ENCODE peak calls at places on chromosomes 1 and 21, in nine cellular contexts. O is ovary, R is stomach, S is tibial nerve, G is transverse colon, J is HCT116, X is esophagus muscularis mucosa, N is A549, T is body of pancreas. P is an unnamed sample.

GRCh38 chr1:40519517-40519916 is 10.9 kb downstream of the EXO5 start:
- DNase-seq in O (no peak), R (no peak), S (no peak), G (no peak), J (no peak), X (no peak), N (no peak), T (no peak), P (no peak)

GRCh38 chr1:221766210-221766609 is 24.3 kb upstream of the DUSP10 start:
- DNase-seq in O (no peak), R (no peak), S (no peak), G (no peak), J (no peak), X (no peak), N (no peak), T (no peak), P (no peak)

GRCh38 chr1:3664700-3665375 is 12.5 kb downstream of the TP73 start:
- DNase-seq in O (no peak), R (no peak), S (no peak), G (no peak), J (no peak), X (no peak), N (no peak), T (no peak), P (no peak)

GRCh38 chr1:9367806-9368205 is 75.1 kb downstream of the SPSB1 start:
- DNase-seq in O (no peak), R (no peak), S (no peak), G (no peak), J (no peak), X (no peak), N (no peak), T (no peak), P (no peak)

GRCh38 chr1:168365719-168366474 is 85.2 kb downstream of the TBX19 start:
- DNase-seq in O (no peak), R (no peak), S (no peak), G (no peak), J (no peak), X (no peak), N (peak), T (peak), P (no peak)

GRCh38 chr21:29481641-29482040 is 182.9 kb downstream of the BACH1 start:
- DNase-seq in O (no peak), R (no peak), S (no peak), G (no peak), J (no peak), X (no peak), N (no peak), T (no peak), P (no peak)

GRCh38 chr1:25819496-25820246 is at the start of gene MTFR1L:
- DNase-seq in O (peak), R (peak), S (peak), G (peak), J (peak), X (peak), N (peak), T (peak), P (peak)

GRCh38 chr21:34980423-34981115 is 68.5 kb downstream of the RUNX1 start:
- DNase-seq in O (no peak), R (no peak), S (no peak), G (no peak), J (no peak), X (no peak), N (no peak), T (no peak), P (no peak)

GRCh38 chr21:16072692-16073091 is 342.9 kb downstream of the USP25 start:
- DNase-seq in O (no peak), R (no peak), S (no peak), G (no peak), J (no peak), X (no peak), N (no peak), T (no peak), P (no peak)

GRCh38 chr1:2091611-2092604 is 41.7 kb downstream of the PRKCZ start:
- DNase-seq in O (no peak), R (peak), S (peak), G (peak), J (no peak), X (no peak), N (peak), T (peak), P (peak)

GRCh38 chr21:36992671-36993070 is 13.8 kb upstream of the RIPPLY3 start:
- DNase-seq in O (no peak), R (peak), S (no peak), G (no peak), J (no peak), X (no peak), N (no peak), T (peak), P (no peak)

GRCh38 chr21:38806153-38806941 is 618 bp downstream of the ETS2 start:
- DNase-seq in O (peak), R (no peak), S (no peak), G (peak), J (no peak), X (no peak), N (no peak), T (peak), P (peak)

GRCh38 chr1:89022167-89022959 is at the start of gene GBP3:
- DNase-seq in O (no peak), R (no peak), S (no peak), G (no peak), J (peak), X (no peak), N (no peak), T (no peak), P (no peak)

GRCh38 chr1:235898126-235898525 is 31.4 kb upstream of the LYST start:
- DNase-seq in O (no peak), R (no peak), S (no peak), G (no peak), J (no peak), X (no peak), N (no peak), T (no peak), P (no peak)

GRCh38 chr1:177568702-177569101 is 397.9 kb downstream of the BRINP2 start:
- DNase-seq in O (no peak), R (no peak), S (no peak), G (no peak), J (no peak), X (no peak), N (no peak), T (no peak), P (no peak)

GRCh38 chr1:34695580-34695979 is 59.3 kb upstream of the GJB5 start:
- DNase-seq in O (no peak), R (no peak), S (no peak), G (no peak), J (no peak), X (no peak), N (no peak), T (no peak), P (no peak)

GRCh38 chr1:53549287-53549686 is 90.1 kb downstream of the DMRTB1 start:
- DNase-seq in O (no peak), R (no peak), S (no peak), G (no peak), J (no peak), X (no peak), N (no peak), T (no peak), P (no peak)

GRCh38 chr1:156864796-156865195 is 4.1 kb downstream of the NTRK1 start:
- DNase-seq in O (no peak), R (no peak), S (no peak), G (no peak), J (no peak), X (no peak), N (peak), T (no peak), P (no peak)

GRCh38 chr1:243849089-243850012 is 692 bp downstream of the AKT3 start:
- DNase-seq in O (peak), R (peak), S (peak), G (peak), J (no peak), X (no peak), N (peak), T (peak), P (peak)

GRCh38 chr1:228402638-228403025 is 4.0 kb downstream of the TRIM11 start:
- DNase-seq in O (no peak), R (no peak), S (no peak), G (no peak), J (no peak), X (no peak), N (no peak), T (no peak), P (no peak)

GRCh38 chr1:110631836-110632620 is 25.9 kb upstream of the KCNA2 start:
- DNase-seq in O (no peak), R (no peak), S (no peak), G (no peak), J (no peak), X (peak), N (no peak), T (no peak), P (no peak)

GRCh38 chr1:110635434-110635833 is 29.3 kb upstream of the KCNA2 start:
- DNase-seq in O (no peak), R (no peak), S (no peak), G (no peak), J (no peak), X (no peak), N (no peak), T (no peak), P (no peak)

GRCh38 chr1:110634455-110635281 is 28.5 kb upstream of the KCNA2 start:
- DNase-seq in O (peak), R (peak), S (no peak), G (peak), J (no peak), X (peak), N (no peak), T (peak), P (peak)

GRCh38 chr1:110633646-110634030 is 27.5 kb upstream of the KCNA2 start:
- DNase-seq in O (no peak), R (no peak), S (no peak), G (no peak), J (no peak), X (peak), N (no peak), T (no peak), P (no peak)

DNA sequence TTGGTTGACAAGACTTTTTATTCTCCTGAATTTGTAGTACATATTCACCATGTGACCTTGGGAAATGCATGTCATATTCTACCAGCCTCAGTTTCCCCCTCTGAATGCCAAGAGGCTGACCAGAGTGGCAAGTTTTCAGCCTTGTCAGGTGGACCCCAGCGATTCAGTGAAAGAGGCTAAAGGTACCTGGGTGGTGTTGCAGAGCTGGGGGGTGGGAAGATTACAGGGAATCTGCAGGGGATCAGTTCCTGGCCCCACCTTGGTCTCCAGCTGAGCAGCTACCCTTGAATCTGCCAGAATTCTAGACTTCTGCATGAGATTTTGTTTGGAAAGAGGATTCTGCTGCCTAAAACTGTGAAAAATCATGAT is 27.9 kb upstream of the KCNA2 start:
- DNase-seq in O (no peak), R (no peak), S (no peak), G (no peak), J (no peak), X (no peak), N (no peak), T (no peak), P (no peak)
- H3K27ac ChIP-seq in O (no peak), R (peak), S (peak), G (peak), J (no peak), X (no peak), N (no peak), T (peak), P (no peak)

GRCh38 chr1:210332233-210332632 is 3.5 kb downstream of the HHAT start:
- DNase-seq in O (no peak), R (no peak), S (no peak), G (no peak), J (no peak), X (no peak), N (no peak), T (no peak), P (no peak)

GRCh38 chr1:210330279-210330866 is 1.7 kb downstream of the HHAT start:
- DNase-seq in O (no peak), R (no peak), S (no peak), G (no peak), J (no peak), X (no peak), N (no peak), T (no peak), P (no peak)

GRCh38 chr1:210325026-210325670 is 3.6 kb upstream of the HHAT start:
- DNase-seq in O (no peak), R (no peak), S (no peak), G (no peak), J (no peak), X (no peak), N (no peak), T (no peak), P (no peak)

GRCh38 chr1:210328032-210328745 is 513 bp upstream of the HHAT start:
- DNase-seq in O (no peak), R (no peak), S (no peak), G (no peak), J (no peak), X (no peak), N (no peak), T (no peak), P (no peak)

DNA sequence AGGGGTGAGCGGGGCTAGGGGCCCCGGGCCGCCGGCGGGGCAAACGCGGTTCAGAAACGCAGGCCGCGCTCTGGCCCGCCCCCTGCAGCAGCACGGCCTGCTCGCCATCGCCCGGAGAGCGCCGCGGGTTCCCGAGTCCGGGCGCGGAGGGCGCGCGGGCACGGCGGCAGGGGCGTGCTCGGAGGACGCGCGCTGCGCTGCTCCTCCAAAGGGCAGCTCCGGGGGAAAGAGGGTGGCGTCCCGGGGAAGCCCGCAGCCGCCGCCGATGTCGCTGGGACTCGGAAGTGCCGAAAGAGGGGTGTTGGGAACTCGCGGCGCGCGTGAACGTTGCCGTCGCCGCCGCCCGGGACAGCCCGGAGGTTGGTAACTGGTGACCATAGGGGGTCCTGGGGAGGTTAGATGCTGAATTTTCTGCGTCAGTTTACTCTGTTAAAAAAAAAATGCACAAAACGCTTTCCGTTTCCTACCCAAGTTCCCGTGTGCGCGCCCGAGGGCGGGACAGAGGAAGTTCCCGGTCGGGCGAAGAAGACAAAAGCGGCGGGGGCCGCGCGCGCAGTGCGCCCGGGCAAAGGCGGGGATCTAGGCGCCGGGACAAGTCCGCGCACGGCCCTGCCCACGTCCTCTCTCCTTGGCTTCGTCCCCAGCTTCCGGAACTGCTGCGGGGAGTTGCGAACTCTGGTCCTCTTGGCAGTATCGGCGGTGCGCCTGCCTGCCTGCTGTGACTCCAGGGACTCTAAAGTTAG is at the start of gene HHAT:
- DNase-seq in O (peak), R (peak), S (peak), G (peak), J (peak), X (no peak), N (peak), T (peak), P (peak)
- TF ChIP-seq POLR2A in O (no peak), R (no peak), S (no peak), G (peak), J (peak), X (no peak), N (peak), T (peak), P (no peak)

DNA sequence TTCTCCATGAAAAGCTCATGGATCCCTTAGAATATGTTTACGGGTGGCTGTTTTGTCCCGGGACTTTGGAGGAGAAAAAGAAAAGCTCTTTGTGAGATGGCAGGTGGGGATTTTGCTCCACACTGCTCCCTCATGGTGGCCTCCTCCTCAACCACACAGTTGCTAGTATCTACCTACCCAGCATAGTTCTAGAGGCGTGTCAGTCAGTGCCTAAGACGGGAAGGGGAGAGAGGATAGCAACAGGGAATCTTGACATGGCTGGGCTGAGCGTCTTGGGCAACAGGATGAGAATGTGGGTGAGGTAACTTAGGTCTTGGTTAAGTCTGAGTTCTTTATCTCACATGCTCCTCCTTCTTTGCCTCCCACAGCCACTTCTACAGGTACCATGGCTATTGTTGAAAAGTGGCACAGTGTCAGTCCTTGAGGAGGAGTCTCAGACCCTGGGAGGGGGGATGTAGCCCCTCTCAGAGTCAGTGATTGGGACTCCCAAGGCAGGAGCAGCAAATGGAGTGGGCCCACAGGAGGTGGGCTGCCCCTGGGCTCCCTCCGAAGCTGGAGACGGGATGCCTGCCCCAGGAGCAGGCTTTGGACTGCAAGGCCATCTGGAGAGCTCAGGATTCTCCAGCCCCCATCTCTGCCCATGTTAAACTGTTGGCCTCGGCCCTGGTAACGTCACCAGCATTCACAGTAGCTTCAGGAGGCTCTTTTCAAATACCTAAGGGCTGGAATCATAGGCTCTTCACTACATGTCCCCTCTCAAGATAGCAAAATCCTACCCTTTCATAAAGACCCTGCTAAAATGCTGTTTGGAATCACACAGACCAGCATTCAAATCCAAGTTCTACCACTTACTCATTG is 75.5 kb downstream of the TENT5C start:
- DNase-seq in O (no peak), R (no peak), S (no peak), G (no peak), J (no peak), X (peak), N (no peak), T (no peak), P (no peak)
- H3K27ac ChIP-seq in O (no peak), R (no peak), S (no peak), G (peak), J (no peak), X (no peak), N (no peak), T (no peak), P (peak)

DNA sequence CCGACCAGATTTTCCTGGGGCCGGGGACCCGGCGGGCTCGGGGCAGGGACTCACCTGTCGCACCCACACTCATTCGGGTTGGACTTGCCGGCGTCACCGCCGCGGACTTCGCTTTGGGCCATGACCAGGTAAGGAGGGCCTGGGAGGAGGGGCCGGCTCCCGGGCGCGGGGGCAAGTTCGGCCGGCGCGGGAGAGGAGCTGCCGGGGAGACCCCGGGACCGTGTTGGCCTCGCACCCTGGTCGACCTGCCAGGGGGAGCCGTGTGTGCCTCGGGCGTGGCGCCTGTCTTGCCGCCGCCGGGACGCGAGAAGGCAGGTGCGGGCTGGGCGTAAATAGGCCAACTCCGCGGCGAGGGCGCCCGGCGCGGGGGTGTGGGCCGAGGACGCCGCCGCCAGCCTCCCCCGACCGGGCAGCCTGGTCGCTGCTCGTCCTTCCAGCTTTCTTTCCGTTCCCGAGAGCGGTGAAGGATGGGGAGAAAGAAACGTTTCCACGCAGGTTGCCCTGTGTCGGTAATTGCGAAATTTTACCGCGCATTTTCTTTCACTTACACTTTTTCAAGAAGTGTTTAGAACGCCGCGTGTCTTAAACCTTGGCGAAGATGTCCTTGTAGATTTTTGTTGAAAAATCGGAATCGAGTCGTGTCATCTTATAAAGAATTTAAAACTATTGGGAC is 560 bp downstream of the USP1 start:
- DNase-seq in O (no peak), R (no peak), S (no peak), G (no peak), J (no peak), X (no peak), N (no peak), T (peak), P (peak)
- TF ChIP-seq POLR2A in O (no peak), R (no peak), S (no peak), G (no peak), J (no peak), X (no peak), N (no peak), T (no peak), P (no peak)

P was measured in heart left ventricle.